ENCODE peak calls at places on chromosomes 1 and 21, in five cellular contexts. One of them, this sample, is unnamed.
A peak's percentile ranks its signal among the peaks of the same experiment; 100 is the strongest.

GRCh38 chr1:154745750-154746425 is 124.2 kb downstream of the KCNN3 start:
- DNase-seq in GM19239: no peak
- DNase-seq in NCI-H524 treated with DMSO at 0.1 percent for 48 hours: no peak
- DNase-seq in NCI-H774: no peak
- DNase-seq in activated CD8-positive, alpha-beta memory T cell treated with anti-CD3 and anti-CD28 coated beads for 48 hours: no peak
- DNase-seq in this sample: no peak

GRCh38 chr1:192877283-192877886 is 68.5 kb downstream of the RGS2 start:
- DNase-seq in NCI-H524 treated with DMSO at 0.1 percent for 48 hours: no peak
- DNase-seq in NCI-H774: no peak
- DNase-seq in activated CD8-positive, alpha-beta memory T cell treated with anti-CD3 and anti-CD28 coated beads for 48 hours: no peak
- DNase-seq in GM19239: no peak
- DNase-seq in this sample: no peak

GRCh38 chr1:185309566-185309965 is 7.5 kb downstream of the IVNS1ABP start:
- DNase-seq in GM19239: no peak
- DNase-seq in NCI-H774: no peak
- DNase-seq in NCI-H524 treated with DMSO at 0.1 percent for 48 hours: no peak
- DNase-seq in activated CD8-positive, alpha-beta memory T cell treated with anti-CD3 and anti-CD28 coated beads for 48 hours: no peak
- DNase-seq in this sample: no peak

GRCh38 chr1:213600879-213601278 is 386.9 kb upstream of the PROX1 start:
- DNase-seq in GM19239: no peak
- DNase-seq in NCI-H524 treated with DMSO at 0.1 percent for 48 hours: no peak
- DNase-seq in activated CD8-positive, alpha-beta memory T cell treated with anti-CD3 and anti-CD28 coated beads for 48 hours: no peak
- DNase-seq in NCI-H774: no peak
- DNase-seq in this sample: no peak

GRCh38 chr21:24032709-24033232 is 1574.5 kb downstream of the MRPL39 start:
- DNase-seq in GM19239: no peak
- DNase-seq in NCI-H524 treated with DMSO at 0.1 percent for 48 hours: no peak
- DNase-seq in activated CD8-positive, alpha-beta memory T cell treated with anti-CD3 and anti-CD28 coated beads for 48 hours: no peak
- DNase-seq in NCI-H774: no peak
- DNase-seq in this sample: no peak

GRCh38 chr1:226873771-226874578 is 3.6 kb downstream of the PSEN2 start:
- DNase-seq in activated CD8-positive, alpha-beta memory T cell treated with anti-CD3 and anti-CD28 coated beads for 48 hours: no peak
- DNase-seq in NCI-H524 treated with DMSO at 0.1 percent for 48 hours: no peak
- DNase-seq in GM19239: no peak
- DNase-seq in NCI-H774: no peak
- DNase-seq in this sample: no peak

GRCh38 chr1:201226859-201227488 is 36.4 kb downstream of the IGFN1 start:
- DNase-seq in NCI-H774: no peak
- DNase-seq in NCI-H524 treated with DMSO at 0.1 percent for 48 hours: no peak
- DNase-seq in activated CD8-positive, alpha-beta memory T cell treated with anti-CD3 and anti-CD28 coated beads for 48 hours: no peak
- DNase-seq in GM19239: no peak
- DNase-seq in this sample: no peak

GRCh38 chr1:215251428-215251827 is 168.9 kb downstream of the KCNK2 start:
- DNase-seq in NCI-H524 treated with DMSO at 0.1 percent for 48 hours: no peak
- DNase-seq in GM19239: no peak
- DNase-seq in activated CD8-positive, alpha-beta memory T cell treated with anti-CD3 and anti-CD28 coated beads for 48 hours: no peak
- DNase-seq in NCI-H774: no peak
- DNase-seq in this sample: no peak

GRCh38 chr21:34205811-34206635 is 132.6 kb downstream of the MRPS6 start:
- DNase-seq in NCI-H774: peak; percentile 9
- DNase-seq in NCI-H524 treated with DMSO at 0.1 percent for 48 hours: peak; percentile 63
- DNase-seq in activated CD8-positive, alpha-beta memory T cell treated with anti-CD3 and anti-CD28 coated beads for 48 hours: no peak
- DNase-seq in GM19239: no peak
- DNase-seq in this sample: no peak